ENCODE peak calls at places on chromosomes 3 and 15, in four cellular contexts. T is heart right ventricle, A is glutamatergic neuron, L is left ventricle myocardium inferior. X is an unnamed sample.

GRCh38 chr3:191627064-191627463 is 166.1 kb downstream of the PYDC2 start:
- DNase-seq in T (no peak), A (peak; percentile 21), L (no peak), X (no peak)

GRCh38 chr3:104436536-104436935 is 930.2 kb upstream of the ALCAM start:
- DNase-seq in T (no peak), A (no peak), L (no peak), X (no peak)

GRCh38 chr15:51759557-51760070 is 8.2 kb downstream of the TMOD2 start:
- DNase-seq in A (no peak), L (peak; percentile 50), T (peak; percentile 27), X (peak; percentile 93)

GRCh38 chr15:99251436-99251821 is at the start of gene LRRC28:
- DNase-seq in L (no peak), A (no peak), T (no peak), X (no peak)

GRCh38 chr3:123859177-123859576 is 25.0 kb downstream of the MYLK start:
- DNase-seq in L (no peak), T (no peak), A (no peak), X (peak; percentile 41)

GRCh38 chr3:120424506-120424905 is 26.3 kb downstream of the FSTL1 start:
- DNase-seq in A (no peak), T (peak; percentile 36), L (peak; percentile 48), X (no peak)

GRCh38 chr3:195045481-195045880 is 225.5 kb downstream of the XXYLT1 start:
- DNase-seq in T (no peak), A (no peak), L (no peak), X (no peak)

GRCh38 chr3:126119008-126119675 is 35.2 kb upstream of the SLC41A3 start:
- DNase-seq in T (no peak), A (no peak), L (no peak), X (no peak)

GRCh38 chr3:114506622-114507300 is 212.9 kb downstream of the TIGIT start:
- DNase-seq in A (no peak), L (no peak), T (no peak), X (no peak)

GRCh38 chr15:81146006-81146405 is 11.9 kb downstream of the CFAP161 start:
- DNase-seq in L (no peak), T (no peak), A (no peak), X (no peak)

GRCh38 chr3:9881440-9881839 is 1.4 kb upstream of the CIDEC start:
- DNase-seq in A (no peak), L (no peak), T (no peak), X (no peak)

GRCh38 chr3:851098-851790 is 241.6 kb upstream of the CNTN6 start:
- DNase-seq in L (no peak), T (no peak), A (no peak), X (no peak)

GRCh38 chr3:49013738-49014660 is 4.4 kb downstream of the DALRD3 start:
- DNase-seq in A (peak; percentile 71), T (no peak), L (no peak), X (no peak)

GRCh38 chr3:185988080-185988815 is 50.4 kb upstream of the TRA2B start:
- DNase-seq in A (no peak), T (no peak), L (no peak), X (no peak)

GRCh38 chr15:89187301-89187700 is 34.1 kb downstream of the RLBP1 start:
- DNase-seq in A (no peak), T (no peak), L (no peak), X (no peak)

GRCh38 chr3:53382106-53382505 is 34.8 kb upstream of the DCP1A start:
- DNase-seq in L (no peak), T (no peak), A (no peak), X (no peak)

GRCh38 chr3:60622349-60622748 is 628.9 kb downstream of the FHIT start:
- DNase-seq in T (no peak), A (no peak), L (no peak), X (no peak)

GRCh38 chr3:60613769-60614303 is 637.4 kb downstream of the FHIT start:
- DNase-seq in L (no peak), A (no peak), T (no peak), X (no peak)

DNA sequence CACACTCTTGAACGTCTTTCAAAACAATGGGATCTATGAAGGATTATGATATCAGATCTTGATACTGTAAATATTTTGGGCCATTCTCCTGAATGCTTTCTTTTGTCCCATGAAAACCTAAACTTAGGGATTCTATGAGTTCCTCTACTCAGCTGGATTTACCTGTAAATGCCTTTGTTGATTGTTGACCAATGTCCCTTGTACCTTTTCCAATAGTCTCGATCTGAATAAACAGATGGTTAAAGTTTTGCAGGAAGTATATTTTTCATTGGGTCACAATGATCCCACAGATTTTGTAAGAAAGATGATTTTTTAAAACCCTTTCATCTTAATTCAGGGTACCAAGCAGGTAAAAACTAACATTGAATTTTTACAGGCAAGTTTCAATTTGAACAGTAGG is 634.1 kb downstream of the FHIT start:
- DNase-seq in A (no peak), L (no peak), T (no peak), X (no peak)
- TF ChIP-seq CTCF in A (no peak), L (no peak), T (no peak), X (no peak)

GRCh38 chr3:124923833-124924232 is 10.7 kb downstream of the MUC13 start:
- DNase-seq in A (no peak), T (no peak), L (no peak), X (no peak)
- TF ChIP-seq CTCF in A (no peak), T (no peak), L (no peak), X (peak; percentile 18)

DNA sequence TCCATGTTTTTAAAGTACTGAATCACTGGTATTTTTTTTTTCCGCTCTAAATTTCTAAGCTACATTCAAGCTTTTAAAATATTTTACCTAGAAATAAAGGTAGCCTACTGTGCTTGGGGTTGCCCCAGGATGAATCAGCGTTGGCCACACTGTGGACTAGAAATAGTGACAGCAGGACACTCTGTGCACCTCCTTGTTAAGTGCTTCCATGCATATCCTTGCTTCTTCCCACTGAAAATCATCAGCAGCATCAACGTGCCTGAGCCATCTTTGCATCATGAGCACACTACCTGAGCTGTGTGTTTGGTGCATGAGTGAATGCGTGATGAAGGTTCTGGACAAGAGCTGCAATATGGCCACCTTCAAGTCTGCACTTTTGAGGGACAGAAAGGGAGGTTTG is 142.0 kb upstream of the SLC2A2 start:
- DNase-seq in L (no peak), T (no peak), A (no peak), X (no peak)
- TF ChIP-seq CTCF in L (no peak), T (no peak), A (no peak), X (no peak)

DNA sequence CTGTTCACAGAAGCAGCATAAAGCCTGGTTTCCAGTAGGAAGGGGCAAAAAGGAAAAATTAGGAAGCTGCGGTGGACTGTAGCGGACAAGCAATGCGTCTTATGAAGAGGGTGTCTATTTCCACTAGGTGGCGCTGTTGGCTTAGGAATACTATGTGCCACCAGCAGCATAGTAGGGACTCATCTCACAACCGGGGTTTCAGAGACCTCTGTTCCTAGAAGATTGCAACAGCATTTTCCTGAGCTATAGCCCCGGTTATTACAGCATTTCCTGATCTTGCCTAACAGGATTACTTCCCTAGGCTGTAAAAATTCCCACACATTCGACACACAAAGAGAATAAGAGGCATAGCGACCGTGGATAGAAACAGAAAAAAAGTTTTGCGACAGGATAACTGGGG is 683.0 kb downstream of the TBL1XR1 start:
- DNase-seq in L (no peak), T (no peak), A (no peak), X (peak; percentile 5)
- TF ChIP-seq CTCF in L (peak; percentile 62), T (peak; percentile 42), A (peak; percentile 72), X (peak; percentile 52)

GRCh38 chr3:36741285-36741684 is 23.1 kb downstream of the DCLK3 start:
- DNase-seq in T (no peak), L (no peak), A (no peak), X (no peak)
- TF ChIP-seq CTCF in T (peak; percentile 16), L (peak; percentile 36), A (no peak), X (peak; percentile 22)

GRCh38 chr3:122457706-122458105 is 41.8 kb upstream of the WDR5B start:
- DNase-seq in A (no peak), L (no peak), T (no peak), X (no peak)

GRCh38 chr3:122464659-122465058 is 48.8 kb upstream of the WDR5B start:
- DNase-seq in T (no peak), L (no peak), A (no peak), X (no peak)

GRCh38 chr3:122456074-122456473 is 40.2 kb upstream of the WDR5B start:
- DNase-seq in L (no peak), T (no peak), A (no peak), X (no peak)

GRCh38 chr3:122461834-122462233 is 46.0 kb upstream of the WDR5B start:
- DNase-seq in T (no peak), A (no peak), L (no peak), X (no peak)

DNA sequence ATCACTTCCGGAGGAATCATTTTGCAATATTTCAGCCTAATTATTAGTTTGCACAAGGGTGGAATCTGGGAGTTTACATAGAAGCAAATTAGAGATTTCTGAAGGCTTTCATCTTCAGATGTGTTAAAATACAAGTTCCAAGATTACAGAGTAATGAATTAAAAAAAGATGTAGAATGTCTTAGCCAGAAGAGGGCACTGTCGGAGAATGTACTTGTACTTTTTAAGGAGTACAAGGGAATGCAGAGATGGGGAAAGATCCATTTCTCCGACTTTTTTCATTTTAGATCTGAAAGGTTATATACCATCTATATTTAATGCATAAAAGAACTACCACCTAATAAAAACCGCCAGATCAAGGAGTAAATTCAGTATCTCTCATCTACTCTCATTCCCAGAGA is 43.1 kb upstream of the WDR5B start:
- DNase-seq in L (no peak), A (no peak), T (no peak), X (peak; percentile 23)
- TF ChIP-seq CTCF in L (peak; percentile 46), A (peak; percentile 30), T (peak; percentile 33), X (peak; percentile 48)

DNA sequence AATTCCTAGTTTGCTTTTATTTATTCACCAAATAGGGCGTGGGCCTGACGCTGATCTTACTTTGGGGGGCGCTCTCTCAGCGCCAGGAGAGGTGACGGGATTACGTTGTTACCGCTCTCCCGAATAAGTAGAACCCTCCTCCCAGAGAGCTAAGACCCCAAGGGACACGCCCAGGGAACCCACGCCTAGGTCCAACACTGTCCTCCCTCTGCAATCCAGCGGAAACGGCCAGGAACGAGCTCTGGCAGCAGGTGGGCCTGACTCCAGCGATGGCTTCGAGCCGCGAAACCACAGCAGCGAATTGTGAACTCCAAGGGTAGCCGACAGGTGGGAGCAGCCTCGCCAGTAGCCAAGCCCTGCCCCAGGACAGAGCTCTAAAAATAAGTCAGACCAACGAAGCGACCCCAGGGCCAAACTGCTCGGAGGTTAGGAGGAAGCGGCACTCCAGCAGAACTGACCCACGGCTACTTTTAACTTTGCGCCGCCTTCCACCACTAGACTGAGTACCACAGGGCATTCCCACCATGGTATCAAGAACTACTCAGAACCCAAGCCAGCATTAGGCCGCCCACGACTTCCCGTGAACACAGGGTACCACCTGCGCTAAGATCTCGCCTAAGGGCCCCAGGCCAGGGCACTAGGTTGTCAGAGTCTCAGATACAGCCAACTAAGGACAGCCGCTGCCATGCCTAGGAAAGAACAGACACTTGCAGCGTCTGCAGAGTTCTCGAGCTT is 1.6 kb upstream of the SIN3A start:
- DNase-seq in T (peak; percentile 45), L (peak; percentile 41), A (peak; percentile 59), X (no peak)
- TF ChIP-seq CTCF in T (no peak), L (no peak), A (no peak), X (no peak)

X was measured in AG09319.